ENCODE peak calls at places on chromosomes 13 and 19, in nine cellular contexts. R, Y, U, B, S, K, C, Z and T are unnamed samples.

GRCh38 chr13:39263033-39263432 is 224.8 kb downstream of the NHLRC3 start:
- DNase-seq in Y (peak), S (no peak), R (peak), C (no peak), U (peak), K (peak), B (no peak), Z (peak), T (peak)

GRCh38 chr13:47672245-47672975 is 328.7 kb downstream of the SUCLA2 start:
- DNase-seq in U (no peak), B (no peak), Z (no peak), K (no peak), R (no peak), Y (peak), C (no peak), S (no peak), T (no peak)

GRCh38 chr13:110237895-110238294 is 69.1 kb downstream of the COL4A1 start:
- DNase-seq in S (no peak), U (no peak), R (no peak), C (no peak), Y (no peak), K (no peak), B (no peak), Z (no peak), T (no peak)

GRCh38 chr19:23002690-23003422 is at the start of gene ZNF728:
- DNase-seq in U (no peak), C (no peak), Y (no peak), B (no peak), Z (no peak), K (no peak), S (no peak), R (no peak), T (no peak)

GRCh38 chr13:110266983-110267382 is 40.0 kb downstream of the COL4A1 start:
- DNase-seq in Y (no peak), Z (no peak), R (no peak), C (no peak), U (no peak), S (no peak), K (no peak), B (no peak), T (no peak)

GRCh38 chr13:75544681-75545333 is 4.8 kb upstream of the UCHL3 start:
- DNase-seq in B (no peak), R (no peak), Y (peak), Z (peak), U (no peak), C (no peak), S (no peak), K (no peak), T (no peak)

GRCh38 chr13:75541287-75541686 is 3.6 kb upstream of the COMMD6 start:
- DNase-seq in R (no peak), U (no peak), B (no peak), C (no peak), Z (no peak), S (no peak), K (no peak), Y (no peak), T (no peak)

GRCh38 chr13:52786747-52787146 is 47.1 kb upstream of the CNMD start:
- DNase-seq in C (no peak), U (no peak), Y (no peak), K (no peak), S (no peak), Z (no peak), R (no peak), B (no peak), T (no peak)

GRCh38 chr19:15276620-15277019 is 44.4 kb upstream of the EPHX3 start:
- DNase-seq in B (no peak), C (no peak), Z (peak), K (no peak), R (no peak), U (no peak), S (no peak), Y (peak), T (no peak)

GRCh38 chr13:23794267-23795161 is 94.7 kb downstream of the MIPEP start:
- DNase-seq in Y (peak), S (no peak), Z (peak), C (no peak), K (no peak), B (no peak), U (no peak), R (no peak), T (no peak)